ENCODE peak calls at places on chromosomes 4 and X, in eight cellular contexts. One of them, this sample, is unnamed.

GRCh38 chr4:22552802-22553201 is 36.9 kb upstream of the ADGRA3 start:
- DNase-seq in AG09309: no peak
- DNase-seq in cardiac fibroblast: no peak
- DNase-seq in coronary artery: no peak
- DNase-seq in left lung: no peak
- DNase-seq in right lobe of liver: no peak
- DNase-seq in AG10803: no peak
- DNase-seq in breast epithelium: no peak
- DNase-seq in this sample: no peak

GRCh38 chr4:8699063-8699385 is 106.5 kb downstream of the CPZ start:
- DNase-seq in AG10803: no peak
- DNase-seq in AG09309: no peak
- DNase-seq in right lobe of liver: no peak
- DNase-seq in breast epithelium: no peak
- DNase-seq in cardiac fibroblast: no peak
- DNase-seq in coronary artery: peak
- DNase-seq in left lung: no peak
- DNase-seq in this sample: no peak

GRCh38 chr4:25107827-25108516 is 52.3 kb downstream of the SEPSECS start:
- DNase-seq in breast epithelium: no peak
- DNase-seq in right lobe of liver: no peak
- DNase-seq in left lung: no peak
- DNase-seq in AG09309: no peak
- DNase-seq in cardiac fibroblast: no peak
- DNase-seq in AG10803: no peak
- DNase-seq in coronary artery: no peak
- DNase-seq in this sample: peak

GRCh38 chrX:116239944-116240391 is 69.4 kb downstream of the AGTR2 start:
- DNase-seq in AG10803: peak
- DNase-seq in right lobe of liver: no peak
- DNase-seq in coronary artery: no peak
- DNase-seq in left lung: no peak
- DNase-seq in AG09309: no peak
- DNase-seq in cardiac fibroblast: peak
- DNase-seq in breast epithelium: no peak
- DNase-seq in this sample: no peak

GRCh38 chr4:16253127-16253960 is 27.1 kb upstream of the TAPT1 start:
- DNase-seq in AG10803: peak
- DNase-seq in right lobe of liver: no peak
- DNase-seq in cardiac fibroblast: peak
- DNase-seq in left lung: no peak
- DNase-seq in breast epithelium: no peak
- DNase-seq in coronary artery: no peak
- DNase-seq in AG09309: peak
- DNase-seq in this sample: no peak

GRCh38 chrX:46637937-46638336 is 64.4 kb downstream of the CHST7 start:
- DNase-seq in right lobe of liver: no peak
- DNase-seq in AG10803: no peak
- DNase-seq in AG09309: no peak
- DNase-seq in left lung: no peak
- DNase-seq in coronary artery: no peak
- DNase-seq in cardiac fibroblast: no peak
- DNase-seq in breast epithelium: no peak
- DNase-seq in this sample: no peak

GRCh38 chr4:55356991-55357461 is 11.0 kb downstream of the SRD5A3 start:
- DNase-seq in AG10803: peak
- DNase-seq in coronary artery: no peak
- DNase-seq in AG09309: no peak
- DNase-seq in cardiac fibroblast: peak
- DNase-seq in left lung: no peak
- DNase-seq in breast epithelium: no peak
- DNase-seq in right lobe of liver: no peak
- DNase-seq in this sample: no peak

GRCh38 chr4:15457401-15458201 is 12.1 kb upstream of the CC2D2A start:
- DNase-seq in AG10803: peak
- DNase-seq in AG09309: peak
- DNase-seq in cardiac fibroblast: peak
- DNase-seq in right lobe of liver: no peak
- DNase-seq in left lung: no peak
- DNase-seq in breast epithelium: no peak
- DNase-seq in coronary artery: no peak
- DNase-seq in this sample: no peak

GRCh38 chrX:132009344-132009743 is 13.8 kb upstream of the STK26 start:
- DNase-seq in cardiac fibroblast: no peak
- DNase-seq in right lobe of liver: no peak
- DNase-seq in left lung: no peak
- DNase-seq in AG09309: no peak
- DNase-seq in breast epithelium: no peak
- DNase-seq in coronary artery: no peak
- DNase-seq in AG10803: no peak
- DNase-seq in this sample: no peak

GRCh38 chrX:132001127-132001526 is 22.0 kb upstream of the STK26 start:
- DNase-seq in AG09309: no peak
- DNase-seq in coronary artery: no peak
- DNase-seq in breast epithelium: no peak
- DNase-seq in right lobe of liver: no peak
- DNase-seq in AG10803: no peak
- DNase-seq in left lung: no peak
- DNase-seq in cardiac fibroblast: no peak
- DNase-seq in this sample: no peak

GRCh38 chrX:132004728-132005127 is 18.4 kb upstream of the STK26 start:
- DNase-seq in AG09309: no peak
- DNase-seq in cardiac fibroblast: peak
- DNase-seq in AG10803: no peak
- DNase-seq in breast epithelium: no peak
- DNase-seq in coronary artery: no peak
- DNase-seq in right lobe of liver: no peak
- DNase-seq in left lung: no peak
- DNase-seq in this sample: no peak
- H3K4me3 ChIP-seq in AG09309: no peak
- H3K4me3 ChIP-seq in cardiac fibroblast: no peak
- H3K4me3 ChIP-seq in AG10803: no peak
- H3K4me3 ChIP-seq in breast epithelium: no peak
- H3K4me3 ChIP-seq in coronary artery: no peak
- H3K4me3 ChIP-seq in right lobe of liver: no peak
- H3K4me3 ChIP-seq in left lung: no peak
- H3K4me3 ChIP-seq in this sample: no peak

GRCh38 chrX:48540480-48540879 is 966 bp downstream of the TBC1D25 start:
- DNase-seq in AG10803: no peak
- DNase-seq in coronary artery: no peak
- DNase-seq in right lobe of liver: no peak
- DNase-seq in AG09309: no peak
- DNase-seq in cardiac fibroblast: no peak
- DNase-seq in breast epithelium: no peak
- DNase-seq in left lung: no peak
- DNase-seq in this sample: no peak

GRCh38 chrX:48539345-48540014 is at the start of gene TBC1D25:
- DNase-seq in breast epithelium: peak
- DNase-seq in AG09309: peak
- DNase-seq in coronary artery: peak
- DNase-seq in right lobe of liver: peak
- DNase-seq in left lung: peak
- DNase-seq in cardiac fibroblast: peak
- DNase-seq in AG10803: peak
- DNase-seq in this sample: peak

GRCh38 chrX:48538641-48539344 is 721 bp upstream of the TBC1D25 start:
- DNase-seq in left lung: no peak
- DNase-seq in breast epithelium: no peak
- DNase-seq in cardiac fibroblast: no peak
- DNase-seq in AG09309: no peak
- DNase-seq in right lobe of liver: no peak
- DNase-seq in AG10803: no peak
- DNase-seq in coronary artery: no peak
- DNase-seq in this sample: no peak

GRCh38 chrX:48540015-48540350 is 469 bp downstream of the TBC1D25 start:
- DNase-seq in left lung: no peak
- DNase-seq in breast epithelium: no peak
- DNase-seq in coronary artery: peak
- DNase-seq in AG10803: peak
- DNase-seq in AG09309: no peak
- DNase-seq in right lobe of liver: no peak
- DNase-seq in cardiac fibroblast: peak
- DNase-seq in this sample: peak

GRCh38 chrX:48541140-48541814 is 1.8 kb downstream of the TBC1D25 start:
- DNase-seq in left lung: no peak
- DNase-seq in AG09309: no peak
- DNase-seq in coronary artery: no peak
- DNase-seq in right lobe of liver: no peak
- DNase-seq in AG10803: no peak
- DNase-seq in breast epithelium: no peak
- DNase-seq in cardiac fibroblast: no peak
- DNase-seq in this sample: no peak
- H3K4me3 ChIP-seq in left lung: no peak
- H3K4me3 ChIP-seq in AG09309: no peak
- H3K4me3 ChIP-seq in coronary artery: no peak
- H3K4me3 ChIP-seq in right lobe of liver: no peak
- H3K4me3 ChIP-seq in AG10803: no peak
- H3K4me3 ChIP-seq in breast epithelium: no peak
- H3K4me3 ChIP-seq in cardiac fibroblast: no peak
- H3K4me3 ChIP-seq in this sample: no peak

DNA sequence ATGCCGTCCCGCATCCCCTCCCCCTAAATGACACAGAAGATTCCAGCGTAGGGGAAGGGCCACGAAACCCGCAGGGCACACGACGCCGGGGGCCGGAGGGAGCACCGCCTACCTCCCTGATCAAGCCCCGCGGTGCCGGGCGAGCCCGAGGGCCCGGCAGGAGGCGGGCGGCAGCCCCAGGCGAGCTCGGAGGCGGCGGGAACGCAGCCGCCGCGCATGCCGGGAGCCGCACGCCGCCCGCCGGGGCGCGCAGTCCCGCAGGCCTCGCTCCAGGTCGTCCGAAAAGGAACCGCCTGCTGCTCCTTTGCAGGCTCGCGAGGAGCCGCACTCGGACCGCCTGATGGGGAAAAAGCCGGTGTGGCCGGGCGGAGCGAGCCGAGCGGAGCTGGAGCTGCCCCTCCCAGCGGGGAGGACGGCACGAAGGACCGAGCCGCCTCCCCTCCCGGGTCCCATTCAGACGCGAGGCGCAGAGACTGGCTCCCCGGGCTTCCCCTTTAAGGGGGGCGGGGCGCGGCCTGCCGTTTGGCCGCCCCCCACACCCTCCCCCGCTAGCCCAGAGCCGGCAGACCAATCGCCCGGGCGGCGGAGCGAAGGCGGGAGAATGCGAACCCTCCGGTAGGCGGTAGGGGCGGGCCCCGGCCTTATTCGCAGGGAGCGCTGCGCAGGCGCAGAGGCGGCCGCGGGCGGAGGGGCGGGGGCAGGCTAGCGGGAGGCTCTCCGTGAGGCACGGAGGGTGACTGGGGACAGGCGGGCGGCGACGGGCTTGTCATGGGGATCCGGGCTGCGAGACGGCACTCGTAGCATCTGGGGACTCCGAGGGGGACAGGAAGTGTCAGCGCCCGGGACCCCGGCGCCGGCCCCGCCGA is 561 bp upstream of the ING2 start:
- DNase-seq in coronary artery: peak
- DNase-seq in left lung: peak
- DNase-seq in AG09309: peak
- DNase-seq in right lobe of liver: peak
- DNase-seq in AG10803: peak
- DNase-seq in breast epithelium: peak
- DNase-seq in cardiac fibroblast: peak
- DNase-seq in this sample: peak
- H3K4me3 ChIP-seq in coronary artery: peak
- H3K4me3 ChIP-seq in left lung: peak
- H3K4me3 ChIP-seq in AG09309: peak
- H3K4me3 ChIP-seq in right lobe of liver: peak
- H3K4me3 ChIP-seq in AG10803: peak
- H3K4me3 ChIP-seq in breast epithelium: peak
- H3K4me3 ChIP-seq in cardiac fibroblast: peak
- H3K4me3 ChIP-seq in this sample: peak

DNA sequence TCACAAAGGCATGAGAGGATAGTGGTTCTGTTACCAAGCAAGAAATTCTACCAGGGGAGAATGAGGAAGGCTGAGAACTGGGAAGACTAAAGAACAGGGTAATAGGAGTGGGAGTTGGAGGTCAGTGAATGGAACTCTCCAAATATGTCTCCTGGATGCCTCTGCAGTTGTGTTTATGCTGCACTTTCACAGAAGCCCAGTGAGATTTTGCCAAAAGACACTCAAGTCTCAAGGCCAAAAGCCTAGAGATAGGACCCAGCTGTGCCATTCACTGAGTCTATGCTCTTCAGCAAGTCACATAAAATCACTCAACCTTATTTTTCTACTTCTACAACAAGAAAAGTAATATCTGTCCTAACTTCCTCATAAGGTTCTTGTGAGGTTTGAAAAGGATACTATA is 285.4 kb downstream of the UNC5C start:
- DNase-seq in AG10803: no peak
- DNase-seq in AG09309: no peak
- DNase-seq in cardiac fibroblast: no peak
- DNase-seq in right lobe of liver: no peak
- DNase-seq in breast epithelium: no peak
- DNase-seq in left lung: no peak
- DNase-seq in coronary artery: no peak
- DNase-seq in this sample: no peak
- H3K4me3 ChIP-seq in AG10803: no peak
- H3K4me3 ChIP-seq in AG09309: no peak
- H3K4me3 ChIP-seq in cardiac fibroblast: no peak
- H3K4me3 ChIP-seq in right lobe of liver: no peak
- H3K4me3 ChIP-seq in breast epithelium: no peak
- H3K4me3 ChIP-seq in left lung: no peak
- H3K4me3 ChIP-seq in coronary artery: no peak
- H3K4me3 ChIP-seq in this sample: no peak